ENCODE peak calls at places on chromosomes 7 and 10, in four cellular contexts. Z, B, I and N are unnamed samples.

GRCh38 chr7:100212631-100213286 is 7.0 kb upstream of the PVRIG start:
- DNase-seq in Z (no peak), I (no peak), B (no peak), N (no peak)

GRCh38 chr10:102549549-102549948 is 45.8 kb downstream of the SUFU start:
- DNase-seq in I (no peak), B (no peak), Z (no peak), N (no peak)

GRCh38 chr7:100691676-100692577 is 2.1 kb downstream of the GIGYF1 start:
- DNase-seq in B (peak), Z (peak), I (peak), N (peak)

GRCh38 chr7:155402941-155403340 is 55.0 kb upstream of the EN2 start:
- DNase-seq in Z (no peak), B (no peak), I (no peak), N (no peak)

GRCh38 chr10:16867556-16867955 is 50.3 kb upstream of the RSU1 start:
- DNase-seq in Z (no peak), B (no peak), I (no peak), N (no peak)

GRCh38 chr7:4470246-4470645 is 211.8 kb upstream of the FOXK1 start:
- DNase-seq in Z (no peak), B (no peak), I (peak), N (no peak)

GRCh38 chr7:130135208-130136205 is 65.2 kb downstream of the KLHDC10 start:
- DNase-seq in B (peak), Z (no peak), I (no peak), N (no peak)

GRCh38 chr10:112912441-112912911 is 37.6 kb upstream of the TCF7L2 start:
- DNase-seq in I (no peak), Z (peak), B (peak), N (no peak)

GRCh38 chr10:5013385-5013784 is 9.7 kb upstream of the AKR1C2 start:
- DNase-seq in B (no peak), Z (no peak), I (no peak), N (no peak)

GRCh38 chr10:71268247-71268691 is 50.8 kb upstream of the SLC29A3 start:
- DNase-seq in Z (peak), B (peak), I (peak), N (peak)

GRCh38 chr7:140982508-140982907 is 32.2 kb downstream of the MRPS33 start:
- DNase-seq in I (no peak), Z (no peak), B (no peak), N (no peak)

GRCh38 chr10:70319824-70320223 is 36.0 kb upstream of the NPFFR1 start:
- DNase-seq in B (no peak), Z (no peak), I (no peak), N (no peak)

GRCh38 chr10:65968437-65968836 is 957.4 kb upstream of the LRRTM3 start:
- DNase-seq in B (no peak), Z (no peak), I (no peak), N (no peak)

GRCh38 chr10:23439920-23440875 is 1.3 kb downstream of the OTUD1 start:
- DNase-seq in Z (no peak), B (no peak), I (peak), N (peak)

GRCh38 chr7:123615344-123615743 is 13.7 kb downstream of the ASB15 start:
- DNase-seq in I (no peak), B (no peak), Z (peak), N (no peak)

GRCh38 chr10:85408388-85408787 is 958.2 kb downstream of the GRID1 start:
- DNase-seq in B (no peak), I (no peak), Z (no peak), N (no peak)

GRCh38 chr10:119478111-119479047 is 64.1 kb downstream of the RGS10 start:
- DNase-seq in Z (no peak), I (no peak), B (no peak), N (no peak)

GRCh38 chr10:24446739-24447138 is 237.8 kb downstream of the KIAA1217 start:
- DNase-seq in B (peak), I (no peak), Z (no peak), N (no peak)
- TF ChIP-seq ELF4 in B (peak), I (no peak), Z (no peak), N (no peak)

DNA sequence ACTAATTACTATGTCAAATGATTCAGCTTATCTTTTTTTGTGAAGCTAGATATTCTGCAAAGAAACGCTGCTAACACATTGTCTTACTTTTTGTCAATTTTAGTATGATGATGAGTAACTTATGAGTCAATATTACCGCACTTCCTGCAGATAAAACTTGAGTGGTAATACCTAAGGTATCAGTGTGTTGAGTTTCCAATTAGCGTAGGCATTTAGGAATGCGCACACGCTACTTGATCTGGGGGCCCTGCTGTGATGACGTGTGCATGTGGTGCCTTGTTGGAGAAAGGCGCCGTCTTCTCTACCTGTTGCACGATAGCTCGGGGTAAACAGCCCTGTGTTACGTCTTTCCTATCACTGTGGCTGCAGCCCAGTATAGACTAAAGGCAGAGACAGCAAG is 476.7 kb upstream of the ADARB2 start:
- DNase-seq in B (no peak), I (no peak), Z (no peak), N (no peak)
- TF ChIP-seq ELF4 in B (no peak), I (no peak), Z (no peak), N (no peak)

DNA sequence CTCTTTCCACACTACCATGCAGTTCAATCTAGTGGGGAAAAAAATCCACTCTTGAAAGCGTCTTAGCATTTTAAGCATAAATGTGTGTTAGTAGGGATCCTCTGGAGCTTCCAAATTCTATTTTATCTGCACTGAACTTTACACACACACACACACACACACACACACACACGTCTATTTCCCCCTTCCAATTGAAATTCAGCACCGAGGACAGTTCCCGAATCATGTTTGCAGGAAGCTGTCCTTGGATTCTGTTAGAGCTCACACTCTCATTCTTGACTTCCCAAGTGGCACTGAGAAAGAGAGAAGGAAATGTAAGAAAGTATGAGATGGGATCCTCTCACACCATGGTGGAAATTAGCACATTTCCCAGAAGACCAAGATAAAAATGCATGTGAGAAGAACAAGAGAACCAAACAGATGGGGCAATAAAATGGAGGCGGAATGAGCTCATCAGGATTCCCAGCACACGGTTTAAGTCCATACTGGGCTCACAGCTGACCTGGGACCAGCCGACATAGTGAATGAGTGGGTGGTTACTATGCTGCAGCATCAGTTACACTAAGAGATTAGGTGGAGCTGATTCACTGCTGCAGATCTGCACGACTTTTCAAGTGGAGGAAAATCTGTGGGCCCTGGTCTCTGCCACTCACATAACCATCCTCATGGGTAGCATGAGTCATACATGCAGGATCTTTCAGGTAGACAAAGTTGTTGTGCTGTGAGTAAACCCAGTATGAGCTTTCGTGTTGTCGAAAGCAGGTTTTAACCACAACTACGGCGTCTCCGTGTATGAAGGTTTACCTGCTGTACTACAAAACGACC is 3.3 kb upstream of the NPTX2 start:
- DNase-seq in Z (no peak), I (peak), B (no peak), N (no peak)
- TF ChIP-seq ELF4 in Z (no peak), I (no peak), B (no peak), N (no peak)

GRCh38 chr7:150964593-150965111 is 13.5 kb downstream of the KCNH2 start:
- DNase-seq in I (peak), Z (no peak), B (peak), N (peak)

GRCh38 chr7:150968056-150968455 is 10.1 kb downstream of the KCNH2 start:
- DNase-seq in B (no peak), Z (no peak), I (no peak), N (no peak)

GRCh38 chr7:150967332-150967731 is 10.8 kb downstream of the KCNH2 start:
- DNase-seq in B (no peak), I (no peak), Z (no peak), N (no peak)

GRCh38 chr7:150965273-150965830 is 12.8 kb downstream of the KCNH2 start:
- DNase-seq in Z (no peak), B (no peak), I (no peak), N (no peak)

DNA sequence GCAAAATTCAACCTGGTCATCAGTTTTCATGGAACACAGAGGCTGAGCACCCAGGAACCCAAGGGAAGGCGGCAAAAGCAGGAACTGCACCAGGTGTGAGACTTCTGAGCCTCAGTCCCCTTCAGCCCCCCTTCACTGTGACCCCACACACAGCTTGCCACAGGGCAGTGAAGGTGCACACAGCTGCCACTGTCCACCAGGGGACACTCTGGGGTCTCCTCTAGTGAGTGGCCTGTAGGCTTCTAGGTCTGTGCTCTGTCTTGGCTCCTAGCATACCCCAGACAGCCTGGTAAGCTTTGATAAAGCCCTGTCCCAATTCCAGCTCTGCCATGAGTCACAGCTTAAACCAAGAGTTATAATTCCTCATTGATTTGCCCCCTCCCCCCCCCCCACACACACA is 12.1 kb downstream of the KCNH2 start:
- DNase-seq in Z (peak), B (peak), I (peak), N (no peak)
- TF ChIP-seq ELF4 in Z (no peak), B (no peak), I (no peak), N (no peak)